ENCODE peak calls at places on chromosomes 3 and 15, in five cellular contexts. K, X, W, M and C are unnamed samples.

GRCh38 chr15:74955796-74956647 is 550 bp downstream of the RPP25 start:
- DNase-seq in M (no peak), X (peak), K (no peak), W (peak), C (peak)

GRCh38 chr3:81728766-81729544 is 32.5 kb downstream of the GBE1 start:
- DNase-seq in W (no peak), X (no peak), K (peak), M (no peak), C (no peak)

GRCh38 chr3:94101860-94102259 is 39.0 kb downstream of the NSUN3 start:
- DNase-seq in M (no peak), W (no peak), X (no peak), K (peak), C (no peak)

GRCh38 chr15:45064386-45064785 is 41.4 kb downstream of the SORD start:
- DNase-seq in W (no peak), X (no peak), K (peak), M (no peak), C (peak)

GRCh38 chr15:93072440-93073394 is 16.3 kb downstream of the RGMA start:
- DNase-seq in X (peak), W (no peak), K (peak), M (no peak), C (peak)

GRCh38 chr3:195032955-195033354 is 238.0 kb downstream of the XXYLT1 start:
- DNase-seq in W (no peak), X (no peak), M (no peak), K (no peak), C (no peak)

GRCh38 chr3:148924572-148924971 is 59.5 kb downstream of the CPA3 start:
- DNase-seq in X (no peak), W (no peak), K (peak), M (no peak), C (no peak)

GRCh38 chr3:134058728-134059601 is 29.2 kb upstream of the SLCO2A1 start:
- DNase-seq in M (no peak), K (no peak), W (no peak), X (no peak), C (no peak)

GRCh38 chr3:46934067-46934466 is 42.5 kb downstream of the CCDC12 start:
- DNase-seq in K (no peak), M (no peak), W (no peak), X (no peak), C (no peak)

GRCh38 chr3:120203016-120203415 is 82.0 kb downstream of the GPR156 start:
- DNase-seq in W (no peak), K (peak), X (no peak), M (no peak), C (no peak)

GRCh38 chr3:122739172-122739571 is 54.5 kb downstream of the HSPBAP1 start:
- DNase-seq in W (no peak), K (no peak), M (no peak), X (no peak), C (no peak)

GRCh38 chr3:192750201-192750600 is 22.9 kb upstream of the FGF12 start:
- DNase-seq in K (no peak), W (no peak), X (no peak), M (no peak), C (no peak)

GRCh38 chr15:92818658-92819311 is 81.3 kb upstream of the CHD2 start:
- DNase-seq in W (no peak), M (no peak), K (no peak), X (no peak), C (no peak)

GRCh38 chr3:11136116-11136515 is 18.2 kb upstream of the HRH1 start:
- DNase-seq in X (no peak), M (no peak), K (peak), W (no peak), C (no peak)

GRCh38 chr3:134840459-134840858 is 45.4 kb downstream of the EPHB1 start:
- DNase-seq in K (peak), X (no peak), M (no peak), W (no peak), C (no peak)

GRCh38 chr3:66527253-66527652 is 26.4 kb upstream of the LRIG1 start:
- DNase-seq in K (no peak), X (no peak), W (no peak), M (peak), C (no peak)

GRCh38 chr15:30922469-30923311 is 19.0 kb downstream of the FAN1 start:
- DNase-seq in X (peak), W (no peak), M (peak), K (peak), C (no peak)

GRCh38 chr15:56758770-56759449 is 25.6 kb upstream of the ZNF280D start:
- DNase-seq in M (peak), W (no peak), X (no peak), K (peak), C (no peak)

GRCh38 chr15:52528465-52529288 is at the start of gene MYO5A:
- DNase-seq in M (peak), K (peak), X (peak), W (peak), C (peak)

GRCh38 chr15:34987982-34988873 is at the start of gene ZNF770:
- DNase-seq in X (peak), W (peak), M (peak), K (peak), C (peak)

GRCh38 chr3:184176377-184177330 is 2.0 kb downstream of the AP2M1 start:
- DNase-seq in M (peak), X (peak), K (peak), W (no peak), C (peak)

GRCh38 chr3:47370887-47371697 is 9.7 kb upstream of the PTPN23 start:
- DNase-seq in K (no peak), M (no peak), W (no peak), X (peak), C (no peak)

GRCh38 chr15:57662802-57663201 is 43.7 kb upstream of the POLR2M start:
- DNase-seq in X (no peak), M (no peak), K (no peak), W (no peak), C (peak)

GRCh38 chr3:9866639-9867038 is 13.4 kb downstream of the CIDEC start:
- DNase-seq in W (no peak), M (no peak), X (peak), K (no peak), C (no peak)

GRCh38 chr3:1908651-1909445 is 189.8 kb upstream of the CNTN4 start:
- DNase-seq in X (no peak), K (no peak), M (no peak), W (no peak), C (no peak)

GRCh38 chr3:134804508-134805480 is 9.7 kb downstream of the EPHB1 start:
- DNase-seq in X (no peak), W (no peak), M (no peak), K (no peak), C (no peak)

GRCh38 chr15:23415321-23415865 is 31.6 kb downstream of the GOLGA6L2 start:
- DNase-seq in W (no peak), X (no peak), K (no peak), M (no peak), C (no peak)

GRCh38 chr3:127226946-127227842 is 34.3 kb downstream of the PRR23E start:
- DNase-seq in M (no peak), W (no peak), K (peak), X (no peak), C (no peak)

GRCh38 chr3:197331131-197331530 is 32.7 kb upstream of the DLG1 start:
- DNase-seq in K (peak), W (no peak), X (no peak), M (no peak), C (no peak)

GRCh38 chr15:75727851-75728715 is 15.4 kb upstream of the CSPG4 start:
- DNase-seq in W (peak), X (peak), M (no peak), K (peak), C (peak)

GRCh38 chr3:186166491-186167288 is 57.8 kb upstream of the ETV5 start:
- DNase-seq in X (no peak), M (no peak), W (no peak), K (no peak), C (no peak)

GRCh38 chr3:87390821-87391220 is 114.4 kb upstream of the POU1F1 start:
- DNase-seq in K (no peak), X (no peak), W (no peak), M (no peak), C (no peak)

GRCh38 chr3:136671921-136672320 is 80.3 kb downstream of the STAG1 start:
- DNase-seq in K (peak), M (peak), W (no peak), X (no peak), C (no peak)

GRCh38 chr15:45669422-45669821 is 34.6 kb downstream of the SQOR start:
- DNase-seq in W (no peak), M (no peak), X (no peak), K (no peak), C (no peak)

DNA sequence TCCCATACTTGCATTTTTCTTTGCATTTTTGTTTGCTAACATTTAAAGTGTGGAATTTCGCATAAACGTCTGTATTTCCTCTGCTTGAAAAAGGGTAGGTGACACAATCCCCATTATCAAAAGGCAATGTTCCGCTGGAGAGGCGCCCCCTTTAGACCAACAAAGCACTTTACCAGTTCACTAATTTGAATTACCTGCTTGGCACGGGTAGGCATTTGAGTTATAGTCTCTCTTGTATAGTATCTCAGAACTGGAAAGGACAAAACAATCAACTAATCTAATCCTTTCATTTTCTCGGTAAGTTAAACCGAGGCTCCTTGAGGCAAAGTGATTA is 775 bp upstream of the CCDC39 start:
- DNase-seq in W (no peak), K (no peak), M (peak), X (peak), C (peak)
- TF ChIP-seq CTCF in W (peak), K (peak), M (peak), X (no peak), C (peak)

DNA sequence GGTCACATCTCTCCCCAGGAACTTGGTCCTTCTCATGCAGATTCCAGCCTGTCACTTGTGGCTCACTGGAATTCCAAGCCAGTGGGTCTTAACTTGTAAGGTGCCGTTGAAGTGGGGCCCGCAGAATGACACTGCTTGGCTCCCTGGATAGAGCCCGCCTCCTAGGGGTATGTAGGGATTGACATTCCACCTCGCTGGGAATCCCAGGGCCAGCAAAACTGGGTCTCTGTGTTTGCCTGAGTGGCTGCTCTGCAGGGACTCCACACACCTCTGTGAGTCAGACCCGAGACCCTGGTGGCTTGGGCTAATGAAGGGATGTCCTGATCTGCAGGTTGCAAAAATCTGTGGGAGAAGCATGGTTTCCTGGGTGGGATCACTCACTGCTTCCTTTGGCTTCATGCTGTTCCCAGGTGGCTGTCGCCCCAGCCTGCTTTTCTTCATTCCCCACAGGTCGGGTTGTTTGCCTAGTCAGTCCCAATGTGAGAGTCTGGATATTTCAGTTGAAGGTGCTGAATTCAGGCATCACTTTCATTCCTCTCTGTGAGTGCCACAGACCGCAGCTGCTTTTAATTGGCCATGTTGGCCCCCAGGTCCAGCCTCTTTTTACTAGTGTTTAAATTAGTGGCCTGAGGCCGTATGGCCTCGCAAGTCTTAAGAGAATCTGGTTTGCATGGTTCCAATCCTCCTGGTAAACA is 156.0 kb upstream of the TRIM42 start:
- DNase-seq in X (no peak), W (no peak), K (no peak), M (no peak), C (no peak)
- TF ChIP-seq CTCF in X (no peak), W (no peak), K (no peak), M (no peak), C (no peak)

GRCh38 chr15:101322016-101322695 is 27.1 kb upstream of the SNRPA1 start:
- DNase-seq in K (no peak), M (no peak), W (no peak), X (no peak), C (no peak)

GRCh38 chr15:101318810-101319200 is 23.8 kb upstream of the SNRPA1 start:
- DNase-seq in X (no peak), M (no peak), K (no peak), W (no peak), C (no peak)

GRCh38 chr15:101318147-101318809 is 23.2 kb upstream of the SNRPA1 start:
- DNase-seq in W (no peak), K (no peak), M (no peak), X (no peak), C (no peak)

GRCh38 chr15:101322849-101323477 is 27.9 kb upstream of the SNRPA1 start:
- DNase-seq in X (no peak), M (no peak), K (no peak), W (no peak), C (no peak)

DNA sequence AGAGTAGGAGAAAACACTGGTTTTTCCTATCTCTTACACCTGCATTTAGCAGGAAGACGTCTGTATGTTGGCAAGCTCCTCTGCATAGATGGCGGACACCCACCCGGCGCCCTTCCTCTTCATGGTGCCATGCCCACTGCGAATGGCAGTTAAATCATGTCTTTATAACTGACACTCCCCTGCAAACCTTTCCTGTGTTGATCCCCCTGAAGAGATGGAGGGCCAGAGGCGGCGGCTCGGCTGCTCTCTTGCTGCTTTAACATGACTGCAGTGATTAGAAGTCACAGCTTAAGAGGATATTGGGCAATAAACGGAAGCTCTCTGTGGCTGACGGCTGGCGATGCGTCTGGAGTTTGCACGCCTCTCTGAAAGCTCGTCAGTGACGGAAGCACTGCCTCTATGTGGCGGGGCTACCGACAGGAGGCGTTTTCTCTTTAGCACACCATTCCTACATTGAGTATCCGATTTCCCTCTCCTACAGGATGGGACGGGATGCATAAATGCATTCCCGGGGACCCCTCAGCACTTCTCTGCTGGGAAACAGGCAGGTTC is 25.5 kb upstream of the SNRPA1 start:
- DNase-seq in W (peak), X (peak), M (no peak), K (no peak), C (no peak)
- TF ChIP-seq CTCF in W (peak), X (no peak), M (peak), K (no peak), C (no peak)

GRCh38 chr3:189233225-189233858 is 61.6 kb downstream of the TPRG1 start:
- DNase-seq in X (peak), K (peak), M (peak), W (no peak), C (peak)
- TF ChIP-seq CTCF in X (peak), K (peak), M (peak), W (no peak), C (peak)

DNA sequence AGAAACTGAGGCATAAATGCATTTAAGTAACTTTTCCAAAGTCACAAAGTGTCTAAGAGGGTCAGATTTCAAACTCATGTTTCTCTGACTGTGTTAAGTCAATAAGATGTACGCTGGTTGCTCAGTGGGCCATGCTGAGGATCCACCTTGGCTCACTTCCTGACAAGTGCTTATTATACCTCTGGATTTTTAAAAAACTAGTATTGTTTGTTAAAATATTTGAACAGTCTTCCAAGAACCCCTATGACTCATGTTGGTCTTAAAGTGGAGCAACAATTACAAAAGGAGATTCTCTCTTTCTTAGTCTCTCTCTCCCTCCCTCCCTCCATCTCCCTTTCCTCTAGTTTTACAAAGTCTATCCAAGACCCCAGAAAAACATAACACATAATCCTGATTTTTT is 1050.2 kb downstream of the AGBL1 start:
- DNase-seq in K (peak), X (no peak), M (no peak), W (no peak), C (no peak)
- TF ChIP-seq CTCF in K (no peak), X (no peak), M (no peak), W (no peak), C (no peak)

GRCh38 chr3:52056968-52057805 is 816 bp upstream of the DUSP7 start:
- DNase-seq in X (peak), M (peak), W (peak), K (peak), C (peak)
- TF ChIP-seq CTCF in X (peak), M (no peak), W (no peak), K (no peak), C (no peak)

GRCh38 chr3:178480274-178480673 is 56.0 kb upstream of the KCNMB2 start:
- DNase-seq in X (no peak), M (no peak), W (no peak), K (no peak), C (no peak)

GRCh38 chr3:178480795-178481194 is 55.4 kb upstream of the KCNMB2 start:
- DNase-seq in W (no peak), X (no peak), K (no peak), M (no peak), C (no peak)

GRCh38 chr3:178479860-178480259 is 56.4 kb upstream of the KCNMB2 start:
- DNase-seq in X (no peak), M (no peak), W (no peak), K (no peak), C (no peak)

GRCh38 chr3:178476886-178477285 is 59.4 kb upstream of the KCNMB2 start:
- DNase-seq in M (no peak), X (no peak), K (no peak), W (no peak), C (no peak)

DNA sequence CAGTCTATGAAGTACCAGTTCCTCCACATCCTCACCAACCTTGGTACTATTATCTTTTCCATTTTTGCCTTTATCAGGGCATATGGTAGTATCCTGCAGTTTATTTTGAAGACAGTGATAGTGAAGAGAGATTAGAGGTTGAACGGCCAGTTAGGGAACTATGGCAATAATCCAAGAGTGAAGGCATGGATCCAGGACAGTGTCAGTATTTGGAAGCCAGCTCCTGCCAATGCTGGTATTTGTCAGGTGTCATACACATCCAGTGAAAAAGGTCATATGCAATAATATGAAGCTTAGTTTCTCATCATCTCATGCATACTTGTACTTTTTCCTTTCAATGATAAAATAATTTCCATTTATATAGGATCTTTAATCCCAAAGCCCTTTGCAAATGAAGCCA is 56.8 kb upstream of the KCNMB2 start:
- DNase-seq in K (no peak), W (no peak), M (no peak), X (no peak), C (no peak)
- TF ChIP-seq CTCF in K (no peak), W (no peak), M (no peak), X (no peak), C (no peak)

GRCh38 chr3:152338159-152338720 is 69.5 kb downstream of the MBNL1 start:
- DNase-seq in X (no peak), K (no peak), W (no peak), M (no peak), C (no peak)
- TF ChIP-seq CTCF in X (no peak), K (no peak), W (no peak), M (no peak), C (no peak)

DNA sequence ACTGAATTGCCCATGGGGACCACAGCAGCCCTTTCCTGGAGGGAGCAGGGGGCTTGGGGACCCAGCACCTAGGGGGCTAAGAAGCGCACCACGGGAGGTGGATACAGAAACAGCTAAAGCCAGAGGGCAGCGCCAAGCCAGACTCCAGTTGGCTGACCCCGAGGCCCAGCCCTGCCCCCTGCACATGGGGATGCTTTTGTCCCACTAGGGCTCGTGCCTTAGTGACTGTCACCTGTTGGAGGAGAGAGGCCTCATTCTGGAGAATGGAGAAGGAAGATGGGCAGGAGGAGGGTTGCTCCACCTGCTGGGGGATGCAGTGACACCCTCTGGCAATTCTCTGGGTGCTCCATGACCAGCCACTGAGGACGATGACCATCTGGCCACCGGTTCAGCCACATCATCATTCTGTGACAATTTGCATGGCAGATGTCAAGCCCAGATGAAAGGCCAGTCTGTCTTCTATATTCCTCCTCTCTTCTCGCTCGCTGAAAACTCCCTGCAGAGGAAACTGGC is 167.8 kb upstream of the TLE3 start:
- DNase-seq in K (no peak), X (no peak), M (no peak), W (no peak), C (no peak)
- TF ChIP-seq CTCF in K (peak), X (no peak), M (peak), W (no peak), C (no peak)